ENCODE peak calls at places on chromosomes 1 and 21, in nine cellular contexts. One of them, this sample, is unnamed.

GRCh38 chr1:47491341-47491753 is 53.5 kb downstream of the FOXD2 start:
- DNase-seq in tibial artery: no peak
- DNase-seq in naive thymus-derived CD4-positive, alpha-beta T cell: no peak
- DNase-seq in Karpas-422: no peak
- DNase-seq in fibroblast of mammary gland: no peak
- DNase-seq in Panc1: no peak
- DNase-seq in heart right ventricle: no peak
- DNase-seq in brain microvascular endothelial cell: no peak
- DNase-seq in K562: peak
- DNase-seq in this sample: no peak

GRCh38 chr1:114206392-114206791 is 52.7 kb upstream of the SYT6 start:
- DNase-seq in tibial artery: no peak
- DNase-seq in naive thymus-derived CD4-positive, alpha-beta T cell: no peak
- DNase-seq in Karpas-422: no peak
- DNase-seq in fibroblast of mammary gland: no peak
- DNase-seq in Panc1: no peak
- DNase-seq in heart right ventricle: no peak
- DNase-seq in brain microvascular endothelial cell: no peak
- DNase-seq in K562: peak
- DNase-seq in this sample: no peak

GRCh38 chr1:30516505-30516858 is 206.9 kb downstream of the MATN1 start:
- DNase-seq in tibial artery: peak
- DNase-seq in naive thymus-derived CD4-positive, alpha-beta T cell: no peak
- DNase-seq in Karpas-422: no peak
- DNase-seq in fibroblast of mammary gland: no peak
- DNase-seq in Panc1: no peak
- DNase-seq in heart right ventricle: no peak
- DNase-seq in brain microvascular endothelial cell: no peak
- DNase-seq in K562: no peak
- DNase-seq in this sample: no peak

GRCh38 chr1:38589036-38589435 is 270.5 kb downstream of the RRAGC start:
- DNase-seq in tibial artery: no peak
- DNase-seq in naive thymus-derived CD4-positive, alpha-beta T cell: no peak
- DNase-seq in Karpas-422: no peak
- DNase-seq in fibroblast of mammary gland: peak
- DNase-seq in Panc1: no peak
- DNase-seq in heart right ventricle: no peak
- DNase-seq in brain microvascular endothelial cell: no peak
- DNase-seq in K562: no peak
- DNase-seq in this sample: peak

GRCh38 chr1:173988068-173988467 is 34.1 kb downstream of the RC3H1 start:
- DNase-seq in tibial artery: no peak
- DNase-seq in naive thymus-derived CD4-positive, alpha-beta T cell: no peak
- DNase-seq in Karpas-422: no peak
- DNase-seq in fibroblast of mammary gland: no peak
- DNase-seq in Panc1: no peak
- DNase-seq in heart right ventricle: no peak
- DNase-seq in brain microvascular endothelial cell: no peak
- DNase-seq in K562: no peak
- DNase-seq in this sample: no peak

GRCh38 chr21:35974801-35975200 is 85.5 kb downstream of the SETD4 start:
- DNase-seq in tibial artery: no peak
- DNase-seq in naive thymus-derived CD4-positive, alpha-beta T cell: no peak
- DNase-seq in Karpas-422: no peak
- DNase-seq in fibroblast of mammary gland: peak
- DNase-seq in Panc1: no peak
- DNase-seq in heart right ventricle: no peak
- DNase-seq in brain microvascular endothelial cell: peak
- DNase-seq in K562: no peak
- DNase-seq in this sample: peak

GRCh38 chr1:29800120-29800519 is 563.8 kb downstream of the PTPRU start:
- DNase-seq in tibial artery: no peak
- DNase-seq in naive thymus-derived CD4-positive, alpha-beta T cell: no peak
- DNase-seq in Karpas-422: no peak
- DNase-seq in fibroblast of mammary gland: no peak
- DNase-seq in Panc1: no peak
- DNase-seq in heart right ventricle: no peak
- DNase-seq in brain microvascular endothelial cell: no peak
- DNase-seq in K562: peak
- DNase-seq in this sample: no peak

GRCh38 chr1:216617081-216617480 is 106.1 kb downstream of the ESRRG start:
- DNase-seq in tibial artery: no peak
- DNase-seq in naive thymus-derived CD4-positive, alpha-beta T cell: no peak
- DNase-seq in Karpas-422: no peak
- DNase-seq in fibroblast of mammary gland: no peak
- DNase-seq in Panc1: no peak
- DNase-seq in heart right ventricle: no peak
- DNase-seq in brain microvascular endothelial cell: no peak
- DNase-seq in K562: no peak
- DNase-seq in this sample: no peak

GRCh38 chr1:20540281-20540680 is 12.1 kb upstream of the FAM43B start:
- DNase-seq in tibial artery: no peak
- DNase-seq in naive thymus-derived CD4-positive, alpha-beta T cell: no peak
- DNase-seq in Karpas-422: no peak
- DNase-seq in fibroblast of mammary gland: peak
- DNase-seq in Panc1: no peak
- DNase-seq in heart right ventricle: no peak
- DNase-seq in brain microvascular endothelial cell: no peak
- DNase-seq in K562: no peak
- DNase-seq in this sample: no peak

GRCh38 chr1:227923353-227924167 is 24.2 kb downstream of the WNT9A start:
- DNase-seq in tibial artery: no peak
- DNase-seq in naive thymus-derived CD4-positive, alpha-beta T cell: no peak
- DNase-seq in Karpas-422: no peak
- DNase-seq in fibroblast of mammary gland: no peak
- DNase-seq in Panc1: no peak
- DNase-seq in heart right ventricle: no peak
- DNase-seq in brain microvascular endothelial cell: no peak
- DNase-seq in K562: no peak
- DNase-seq in this sample: no peak

GRCh38 chr1:172442404-172442803 is 1.5 kb downstream of the PIGC start:
- DNase-seq in tibial artery: no peak
- DNase-seq in naive thymus-derived CD4-positive, alpha-beta T cell: no peak
- DNase-seq in Karpas-422: no peak
- DNase-seq in fibroblast of mammary gland: no peak
- DNase-seq in Panc1: no peak
- DNase-seq in heart right ventricle: no peak
- DNase-seq in brain microvascular endothelial cell: no peak
- DNase-seq in K562: peak
- DNase-seq in this sample: peak
- H3K4me3 ChIP-seq in tibial artery: no peak
- H3K4me3 ChIP-seq in naive thymus-derived CD4-positive, alpha-beta T cell: peak
- H3K4me3 ChIP-seq in Karpas-422: peak
- H3K4me3 ChIP-seq in fibroblast of mammary gland: no peak
- H3K4me3 ChIP-seq in Panc1: no peak
- H3K4me3 ChIP-seq in heart right ventricle: no peak
- H3K4me3 ChIP-seq in brain microvascular endothelial cell: no peak
- H3K4me3 ChIP-seq in K562: peak
- H3K4me3 ChIP-seq in this sample: no peak

GRCh38 chr1:155295183-155295941 is 5.9 kb downstream of the PKLR start:
- DNase-seq in tibial artery: no peak
- DNase-seq in naive thymus-derived CD4-positive, alpha-beta T cell: no peak
- DNase-seq in Karpas-422: no peak
- DNase-seq in fibroblast of mammary gland: no peak
- DNase-seq in Panc1: no peak
- DNase-seq in heart right ventricle: no peak
- DNase-seq in brain microvascular endothelial cell: no peak
- DNase-seq in K562: no peak
- DNase-seq in this sample: no peak
- H3K4me3 ChIP-seq in tibial artery: no peak
- H3K4me3 ChIP-seq in naive thymus-derived CD4-positive, alpha-beta T cell: no peak
- H3K4me3 ChIP-seq in Karpas-422: no peak
- H3K4me3 ChIP-seq in fibroblast of mammary gland: no peak
- H3K4me3 ChIP-seq in Panc1: no peak
- H3K4me3 ChIP-seq in heart right ventricle: peak
- H3K4me3 ChIP-seq in brain microvascular endothelial cell: no peak
- H3K4me3 ChIP-seq in K562: no peak
- H3K4me3 ChIP-seq in this sample: no peak

GRCh38 chr1:27436204-27437159 is 44.1 kb downstream of the GPR3 start:
- DNase-seq in tibial artery: no peak
- DNase-seq in naive thymus-derived CD4-positive, alpha-beta T cell: peak
- DNase-seq in Karpas-422: peak
- DNase-seq in fibroblast of mammary gland: peak
- DNase-seq in Panc1: peak
- DNase-seq in heart right ventricle: peak
- DNase-seq in brain microvascular endothelial cell: peak
- DNase-seq in K562: peak
- DNase-seq in this sample: peak
- H3K4me3 ChIP-seq in tibial artery: peak
- H3K4me3 ChIP-seq in naive thymus-derived CD4-positive, alpha-beta T cell: peak
- H3K4me3 ChIP-seq in Karpas-422: peak
- H3K4me3 ChIP-seq in fibroblast of mammary gland: no peak
- H3K4me3 ChIP-seq in Panc1: no peak
- H3K4me3 ChIP-seq in heart right ventricle: no peak
- H3K4me3 ChIP-seq in brain microvascular endothelial cell: no peak
- H3K4me3 ChIP-seq in K562: no peak
- H3K4me3 ChIP-seq in this sample: no peak

DNA sequence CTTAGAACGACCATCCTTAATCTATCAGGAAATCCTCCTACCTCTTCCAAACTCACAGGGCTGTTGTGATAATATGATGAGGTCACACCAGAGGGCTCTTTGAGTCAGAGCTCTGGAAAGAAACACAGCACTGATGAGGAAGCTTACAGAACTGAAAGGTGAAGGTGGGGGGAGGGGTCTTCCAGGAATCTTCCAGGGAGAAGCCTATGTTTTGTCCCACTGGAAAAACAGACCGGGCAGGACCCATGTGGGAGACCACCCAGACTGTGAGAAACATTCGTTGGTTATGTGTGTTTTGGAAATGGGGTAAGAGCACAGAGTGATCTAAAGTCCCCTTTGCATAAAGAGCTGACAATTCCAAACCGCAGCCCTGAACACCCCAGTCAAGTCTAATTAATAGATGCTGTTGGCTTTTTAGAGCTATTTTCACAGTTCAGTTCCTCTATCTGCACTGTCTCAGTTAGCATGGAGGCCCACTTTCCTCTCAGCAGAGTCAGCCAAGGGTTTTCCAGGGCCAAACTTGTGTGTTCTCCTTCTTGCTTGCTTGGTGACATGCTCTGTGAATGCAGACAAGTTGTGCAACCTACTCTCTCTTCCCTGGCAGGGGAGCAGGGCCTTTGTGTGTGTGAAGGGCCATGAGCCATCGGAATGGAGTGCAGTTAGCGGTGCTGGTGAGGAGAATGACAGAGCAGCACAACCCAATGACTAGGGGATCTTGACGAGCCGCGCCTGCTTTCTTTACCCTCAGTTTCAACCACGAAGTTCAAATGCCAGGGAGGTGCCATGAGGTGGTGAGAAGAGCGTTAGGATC is 12.3 kb downstream of the PHLDA3 start:
- DNase-seq in tibial artery: peak
- DNase-seq in naive thymus-derived CD4-positive, alpha-beta T cell: no peak
- DNase-seq in Karpas-422: peak
- DNase-seq in fibroblast of mammary gland: peak
- DNase-seq in Panc1: peak
- DNase-seq in heart right ventricle: peak
- DNase-seq in brain microvascular endothelial cell: peak
- DNase-seq in K562: peak
- DNase-seq in this sample: peak
- H3K4me3 ChIP-seq in tibial artery: no peak
- H3K4me3 ChIP-seq in naive thymus-derived CD4-positive, alpha-beta T cell: no peak
- H3K4me3 ChIP-seq in Karpas-422: peak
- H3K4me3 ChIP-seq in fibroblast of mammary gland: no peak
- H3K4me3 ChIP-seq in Panc1: peak
- H3K4me3 ChIP-seq in heart right ventricle: no peak
- H3K4me3 ChIP-seq in brain microvascular endothelial cell: no peak
- H3K4me3 ChIP-seq in K562: no peak
- H3K4me3 ChIP-seq in this sample: no peak

DNA sequence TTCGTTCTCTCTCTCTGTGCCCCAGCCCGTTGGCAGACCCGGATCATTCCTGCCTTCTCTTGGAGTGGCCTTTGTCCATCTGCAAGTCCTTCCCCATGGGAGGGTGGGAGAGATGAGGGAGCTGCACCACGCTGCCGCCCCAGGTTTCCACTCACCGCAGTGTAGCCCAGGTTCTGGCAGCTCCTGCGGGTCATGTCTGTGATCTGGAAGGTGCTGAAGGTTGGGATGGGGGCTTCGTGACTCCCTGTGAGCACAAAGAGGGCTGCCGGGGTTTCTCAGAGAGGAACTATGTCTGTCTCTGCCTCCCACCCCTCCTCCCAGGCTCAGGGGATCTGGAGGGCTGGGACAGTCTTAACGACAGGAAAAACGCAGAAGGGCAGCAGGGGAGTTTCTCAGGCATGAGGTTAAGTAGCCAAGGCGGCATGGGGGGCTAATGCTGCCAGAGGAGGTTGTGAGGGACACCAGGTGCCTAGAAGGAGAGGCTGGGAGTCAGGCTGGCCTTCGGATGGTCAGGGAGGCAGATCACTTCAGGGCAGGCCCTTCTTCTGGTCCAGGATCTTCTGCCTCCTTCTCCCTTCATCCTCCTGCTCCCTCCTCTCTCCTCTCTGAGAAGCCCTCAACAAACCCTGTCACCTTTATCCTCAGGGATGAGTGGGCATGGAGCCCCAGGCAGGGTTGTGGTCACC is 654 bp downstream of the SH2D2A start:
- DNase-seq in tibial artery: peak
- DNase-seq in naive thymus-derived CD4-positive, alpha-beta T cell: no peak
- DNase-seq in Karpas-422: no peak
- DNase-seq in fibroblast of mammary gland: no peak
- DNase-seq in Panc1: no peak
- DNase-seq in heart right ventricle: no peak
- DNase-seq in brain microvascular endothelial cell: no peak
- DNase-seq in K562: no peak
- DNase-seq in this sample: no peak
- H3K4me3 ChIP-seq in tibial artery: no peak
- H3K4me3 ChIP-seq in naive thymus-derived CD4-positive, alpha-beta T cell: peak
- H3K4me3 ChIP-seq in Karpas-422: no peak
- H3K4me3 ChIP-seq in fibroblast of mammary gland: no peak
- H3K4me3 ChIP-seq in Panc1: no peak
- H3K4me3 ChIP-seq in heart right ventricle: peak
- H3K4me3 ChIP-seq in brain microvascular endothelial cell: no peak
- H3K4me3 ChIP-seq in K562: peak
- H3K4me3 ChIP-seq in this sample: no peak